ENCODE peak calls at places on chromosomes 5 and 9, in five cellular contexts. S is ovary, X is stomach, C is transverse colon, T is A549. E is an unnamed sample.

GRCh38 chr9:3758816-3759576 is 233.2 kb upstream of the RFX3 start:
- DNase-seq in C (no peak), T (no peak), X (no peak), S (no peak), E (no peak)

GRCh38 chr5:154485850-154486426 is 7.9 kb upstream of the HAND1 start:
- DNase-seq in T (no peak), S (no peak), C (no peak), X (no peak), E (no peak)

GRCh38 chr5:28390341-28390740 is 1352.0 kb upstream of the CDH9 start:
- DNase-seq in S (no peak), X (no peak), T (no peak), C (no peak), E (no peak)

GRCh38 chr5:172768573-172769323 is 2.2 kb downstream of the DUSP1 start:
- DNase-seq in X (peak; percentile 52), S (peak; percentile 51), C (peak; percentile 44), T (no peak), E (no peak)

GRCh38 chr5:23389543-23390215 is 117.7 kb upstream of the PRDM9 start:
- DNase-seq in C (no peak), X (no peak), T (no peak), S (no peak), E (no peak)

GRCh38 chr5:2802693-2803365 is 51.4 kb upstream of the IRX2 start:
- DNase-seq in C (no peak), T (no peak), S (no peak), X (peak; percentile 40), E (peak; percentile 14)

GRCh38 chr9:128072144-128073021 is 4.4 kb downstream of the SLC25A25 start:
- DNase-seq in C (peak; percentile 89), S (peak; percentile 76), T (no peak), X (peak; percentile 76), E (peak; percentile 97)

GRCh38 chr5:136811086-136811485 is 445.7 kb upstream of the TRPC7 start:
- DNase-seq in C (no peak), X (no peak), S (no peak), T (no peak), E (no peak)

GRCh38 chr9:841371-842209 is at the start of gene DMRT1:
- DNase-seq in C (no peak), S (no peak), X (no peak), T (no peak), E (no peak)

GRCh38 chr5:66840527-66841013 is 244.4 kb downstream of the MAST4 start:
- DNase-seq in C (no peak), X (no peak), S (no peak), T (no peak), E (no peak)

GRCh38 chr5:76542887-76543690 is 80.1 kb downstream of the F2RL2 start:
- DNase-seq in X (peak; percentile 42), S (no peak), C (peak; percentile 32), T (no peak), E (no peak)

GRCh38 chr9:36996677-36997076 is 37.4 kb downstream of the PAX5 start:
- DNase-seq in T (no peak), S (no peak), X (no peak), C (no peak), E (no peak)

GRCh38 chr9:36997414-36997813 is 36.7 kb downstream of the PAX5 start:
- DNase-seq in T (no peak), X (no peak), C (no peak), S (no peak), E (no peak)

GRCh38 chr9:36993933-36994764 is 39.9 kb downstream of the PAX5 start:
- DNase-seq in T (no peak), X (no peak), S (no peak), C (peak; percentile 64), E (no peak)

GRCh38 chr9:36992501-36993316 is 41.4 kb downstream of the PAX5 start:
- DNase-seq in S (no peak), X (no peak), T (no peak), C (no peak), E (no peak)

GRCh38 chr9:36995927-36996471 is 38.1 kb downstream of the PAX5 start:
- DNase-seq in X (peak; percentile 70), T (peak; percentile 60), S (peak; percentile 20), C (peak; percentile 66), E (no peak)
- H3K4me1 ChIP-seq in X (no peaks in the 10 kb centered on the region), T (no peaks in the 10 kb centered on the region), S (no peaks in the 10 kb centered on the region), C (no peaks in the 10 kb centered on the region), E (no peaks in the 10 kb centered on the region)

DNA sequence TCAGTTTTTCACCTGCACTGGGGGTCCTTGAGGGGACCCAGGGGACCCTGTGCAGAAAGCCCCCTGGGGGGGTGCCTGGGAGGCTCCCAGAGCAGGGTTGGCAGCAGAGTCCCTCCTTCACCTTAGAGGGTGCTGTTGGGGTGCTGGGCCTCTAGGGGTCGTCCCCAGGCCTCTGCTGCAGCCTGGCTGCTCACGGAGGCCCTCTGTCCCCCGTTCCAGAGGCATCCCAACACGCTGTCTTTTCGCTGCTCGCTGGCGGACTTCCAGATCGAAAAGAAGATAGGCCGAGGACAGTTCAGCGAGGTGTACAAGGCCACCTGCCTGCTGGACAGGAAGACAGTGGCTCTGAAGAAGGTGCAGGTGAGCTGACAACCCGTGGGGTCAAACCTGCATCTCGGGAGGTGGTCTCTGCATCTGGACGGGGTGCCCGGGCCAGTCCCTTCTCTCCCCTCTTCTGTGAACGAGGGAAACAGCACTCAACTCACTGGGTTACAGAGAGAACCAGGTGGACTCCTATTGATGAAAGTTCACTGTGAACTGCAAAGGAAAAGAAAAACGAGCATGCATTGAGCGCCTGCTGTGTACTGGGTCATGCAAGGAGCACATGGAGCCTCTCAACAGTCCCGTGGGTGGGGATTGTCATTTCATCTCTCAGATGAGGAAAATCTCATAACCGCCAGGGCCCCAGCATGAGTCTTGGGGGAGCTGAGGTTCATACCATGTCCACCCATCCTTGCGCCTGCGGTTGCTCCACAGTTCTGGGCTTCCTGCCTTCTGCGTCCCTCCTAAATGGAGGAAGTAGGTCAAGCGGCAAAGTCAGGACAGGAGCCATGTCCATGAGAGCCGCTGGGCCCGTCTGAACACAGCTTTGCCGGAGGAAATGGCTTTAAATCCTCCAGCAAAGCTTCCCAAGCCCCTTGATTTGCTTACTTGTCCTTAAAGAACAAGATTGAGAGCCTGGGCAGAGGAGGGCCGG is 54.8 kb downstream of the NEK6 start:
- DNase-seq in T (no peak), C (no peak), S (no peak), X (no peak), E (no peak)
- TF ChIP-seq CTCF in T (no peak), C (no peak), S (no peak), X (no peak), E (no peak)

GRCh38 chr5:60522299-60522915 is 177.6 kb downstream of the DEPDC1B start:
- DNase-seq in C (no peak), X (no peak), T (no peak), S (no peak), E (no peak)
- TF ChIP-seq EP300 in C (no peak), X (no peak), T (no peak), S (no peak), E (no peak)

GRCh38 chr9:70701163-70701562 is 286.7 kb upstream of the KLF9 start:
- DNase-seq in S (no peak), T (no peak), X (no peak), C (no peak), E (no peak)
- H3K4me1 ChIP-seq in S (no peaks in the 10 kb centered on the region), T (no peaks in the 10 kb centered on the region), X (no peaks in the 10 kb centered on the region), C (no peaks in the 10 kb centered on the region), E (no peaks in the 10 kb centered on the region)

DNA sequence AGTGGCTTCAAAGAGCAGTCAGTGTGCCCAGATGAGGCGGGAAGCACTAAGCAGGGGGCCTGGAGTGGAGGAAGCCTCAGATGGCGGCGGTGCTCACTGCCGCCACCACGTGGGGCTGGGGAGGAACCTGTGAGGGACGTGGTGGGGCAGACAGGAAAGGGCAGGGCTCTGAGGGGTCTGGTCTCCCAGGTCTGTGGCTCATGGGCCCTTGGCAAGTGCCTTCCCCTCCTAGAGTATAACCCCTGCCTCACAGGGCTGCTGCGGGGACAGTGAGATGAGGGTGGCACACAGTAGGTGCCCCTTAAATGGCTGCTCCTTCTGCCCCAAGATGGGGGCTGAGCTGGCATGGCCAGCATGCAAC is 26.6 kb downstream of the NR5A1 start:
- DNase-seq in X (no peak), T (peak; percentile 92), C (no peak), S (no peak), E (no peak)
- TF ChIP-seq CTCF in X (no peak), T (peak; percentile 61), C (no peak), S (no peak), E (no peak)

GRCh38 chr9:94905606-94906005 is 179.1 kb downstream of the AOPEP start:
- DNase-seq in S (no peak), X (no peak), C (no peak), T (no peak), E (no peak)

GRCh38 chr9:94906181-94906580 is 179.7 kb downstream of the AOPEP start:
- DNase-seq in T (no peak), C (no peak), S (no peak), X (no peak), E (no peak)

GRCh38 chr9:94906713-94907112 is 180.2 kb downstream of the AOPEP start:
- DNase-seq in X (no peak), C (no peak), S (no peak), T (no peak), E (peak; percentile 72)

GRCh38 chr9:94903961-94904421 is 177.5 kb downstream of the AOPEP start:
- DNase-seq in X (no peak), S (no peak), T (no peak), C (no peak), E (no peak)

GRCh38 chr9:94904806-94905205 is 178.3 kb downstream of the AOPEP start:
- DNase-seq in C (no peak), X (no peak), S (no peak), T (no peak), E (no peak)
- TF ChIP-seq EP300 in C (no peak), X (no peak), S (no peak), T (no peak), E (no peak)

GRCh38 chr5:109744261-109744660 is 54.5 kb downstream of the MAN2A1 start:
- DNase-seq in X (no peak), S (no peak), C (no peak), T (no peak), E (no peak)
- H3K4me1 ChIP-seq in X (peaks cover 35% of the 10 kb centered on the region), S (peaks cover 3% of the 10 kb centered on the region), C (no peaks in the 10 kb centered on the region), T (peaks cover 19% of the 10 kb centered on the region), E (peaks cover 11% of the 10 kb centered on the region)